ENCODE peak calls at places on chromosome 11, in six cellular contexts. One of them, this sample, is unnamed. For H3K4me1 and H3K36me3, the result is how much of the 10 kb centered on the place peaks cover.

GRCh38 chr11:94196363-94196762 is 67.7 kb downstream of the PANX1 start:
- DNase-seq in sigmoid colon: no peak
- DNase-seq in fibroblast of lung: peak
- DNase-seq in PC-3: peak
- DNase-seq in A673: no peak
- DNase-seq in mucosa of descending colon: no peak
- DNase-seq in this sample: no peak

GRCh38 chr11:27059431-27059830 is 18.8 kb downstream of the BBOX1 start:
- DNase-seq in sigmoid colon: no peak
- DNase-seq in mucosa of descending colon: no peak
- DNase-seq in A673: no peak
- DNase-seq in PC-3: no peak
- DNase-seq in fibroblast of lung: no peak
- DNase-seq in this sample: no peak

GRCh38 chr11:64917663-64917995 is 620 bp upstream of the ATG2A start:
- DNase-seq in A673: no peak
- DNase-seq in PC-3: no peak
- DNase-seq in sigmoid colon: no peak
- DNase-seq in mucosa of descending colon: no peak
- DNase-seq in fibroblast of lung: no peak
- DNase-seq in this sample: no peak

GRCh38 chr11:111526501-111526900 is 11.9 kb downstream of the HOATZ start:
- DNase-seq in PC-3: peak
- DNase-seq in fibroblast of lung: peak
- DNase-seq in sigmoid colon: no peak
- DNase-seq in mucosa of descending colon: no peak
- DNase-seq in A673: peak
- DNase-seq in this sample: no peak

GRCh38 chr11:104487035-104487775 is 323.3 kb upstream of the PDGFD start:
- DNase-seq in fibroblast of lung: peak
- DNase-seq in A673: no peak
- DNase-seq in PC-3: no peak
- DNase-seq in sigmoid colon: no peak
- DNase-seq in mucosa of descending colon: no peak
- DNase-seq in this sample: no peak

GRCh38 chr11:20258496-20258895 is 98.2 kb upstream of the DBX1 start:
- DNase-seq in sigmoid colon: no peak
- DNase-seq in A673: no peak
- DNase-seq in fibroblast of lung: no peak
- DNase-seq in mucosa of descending colon: no peak
- DNase-seq in PC-3: no peak
- DNase-seq in this sample: no peak

GRCh38 chr11:42778193-42778592 is 533.6 kb upstream of the API5 start:
- DNase-seq in sigmoid colon: no peak
- DNase-seq in PC-3: no peak
- DNase-seq in mucosa of descending colon: no peak
- DNase-seq in fibroblast of lung: no peak
- DNase-seq in A673: no peak
- DNase-seq in this sample: no peak

GRCh38 chr11:46718155-46719019 is 626 bp upstream of the F2 start:
- DNase-seq in sigmoid colon: no peak
- DNase-seq in mucosa of descending colon: peak
- DNase-seq in PC-3: peak
- DNase-seq in fibroblast of lung: no peak
- DNase-seq in A673: no peak
- DNase-seq in this sample: no peak

GRCh38 chr11:57762235-57762866 is 749 bp downstream of the CTNND1 start:
- DNase-seq in fibroblast of lung: no peak
- DNase-seq in mucosa of descending colon: no peak
- DNase-seq in sigmoid colon: no peak
- DNase-seq in PC-3: peak
- DNase-seq in A673: peak
- DNase-seq in this sample: no peak

GRCh38 chr11:103892603-103893002 is 143.8 kb upstream of the DDI1 start:
- DNase-seq in sigmoid colon: no peak
- DNase-seq in A673: peak
- DNase-seq in PC-3: peak
- DNase-seq in mucosa of descending colon: no peak
- DNase-seq in fibroblast of lung: peak
- DNase-seq in this sample: no peak

GRCh38 chr11:8221917-8222316 is 41.8 kb downstream of the LMO1 start:
- DNase-seq in A673: no peak
- DNase-seq in mucosa of descending colon: no peak
- DNase-seq in fibroblast of lung: no peak
- DNase-seq in PC-3: no peak
- DNase-seq in sigmoid colon: no peak
- DNase-seq in this sample: no peak

GRCh38 chr11:2927851-2928604 is 1.2 kb downstream of the PHLDA2 start:
- DNase-seq in mucosa of descending colon: peak
- DNase-seq in sigmoid colon: no peak
- DNase-seq in fibroblast of lung: peak
- DNase-seq in PC-3: peak
- DNase-seq in A673: peak
- DNase-seq in this sample: no peak

GRCh38 chr11:116646191-116646590 is 126.6 kb downstream of the BUD13 start:
- DNase-seq in fibroblast of lung: no peak
- DNase-seq in A673: no peak
- DNase-seq in sigmoid colon: no peak
- DNase-seq in PC-3: no peak
- DNase-seq in mucosa of descending colon: no peak
- DNase-seq in this sample: no peak

GRCh38 chr11:110023711-110024110 is 69.5 kb upstream of the ZC3H12C start:
- DNase-seq in mucosa of descending colon: no peak
- DNase-seq in fibroblast of lung: no peak
- DNase-seq in sigmoid colon: no peak
- DNase-seq in A673: peak
- DNase-seq in PC-3: no peak
- DNase-seq in this sample: no peak

GRCh38 chr11:1983601-1983961 is 14.1 kb downstream of the H19 start:
- DNase-seq in sigmoid colon: peak
- DNase-seq in fibroblast of lung: no peak
- DNase-seq in A673: no peak
- DNase-seq in PC-3: peak
- DNase-seq in mucosa of descending colon: no peak
- DNase-seq in this sample: no peak

GRCh38 chr11:8763070-8763469 is 80.5 kb downstream of the RPL27A start:
- DNase-seq in A673: no peak
- DNase-seq in mucosa of descending colon: no peak
- DNase-seq in sigmoid colon: no peak
- DNase-seq in PC-3: no peak
- DNase-seq in fibroblast of lung: no peak
- DNase-seq in this sample: no peak

GRCh38 chr11:12201016-12201985 is 90.9 kb downstream of the MICAL2 start:
- DNase-seq in A673: peak
- DNase-seq in sigmoid colon: no peak
- DNase-seq in fibroblast of lung: peak
- DNase-seq in mucosa of descending colon: no peak
- DNase-seq in PC-3: no peak
- DNase-seq in this sample: no peak

GRCh38 chr11:131767421-131767820 is 397.0 kb downstream of the NTM start:
- DNase-seq in mucosa of descending colon: no peak
- DNase-seq in PC-3: no peak
- DNase-seq in A673: no peak
- DNase-seq in fibroblast of lung: peak
- DNase-seq in sigmoid colon: no peak
- DNase-seq in this sample: no peak

GRCh38 chr11:69657911-69658605 is 17.1 kb downstream of the LTO1 start:
- DNase-seq in PC-3: no peak
- DNase-seq in sigmoid colon: no peak
- DNase-seq in A673: peak
- DNase-seq in fibroblast of lung: peak
- DNase-seq in mucosa of descending colon: peak
- DNase-seq in this sample: no peak

GRCh38 chr11:70423523-70424505 is 25.5 kb downstream of the CTTN start:
- DNase-seq in sigmoid colon: no peak
- DNase-seq in mucosa of descending colon: no peak
- DNase-seq in PC-3: peak
- DNase-seq in A673: no peak
- DNase-seq in fibroblast of lung: peak
- DNase-seq in this sample: no peak

GRCh38 chr11:117335399-117335798 is 7.7 kb downstream of the CEP164 start:
- DNase-seq in sigmoid colon: no peak
- DNase-seq in mucosa of descending colon: no peak
- DNase-seq in PC-3: no peak
- DNase-seq in A673: no peak
- DNase-seq in fibroblast of lung: no peak
- DNase-seq in this sample: no peak

GRCh38 chr11:95705485-95706124 is 84.0 kb downstream of the FAM76B start:
- DNase-seq in sigmoid colon: peak
- DNase-seq in fibroblast of lung: peak
- DNase-seq in PC-3: peak
- DNase-seq in A673: peak
- DNase-seq in mucosa of descending colon: peak
- DNase-seq in this sample: peak

GRCh38 chr11:68976095-68976494 is 4.7 kb downstream of the MRGPRD start:
- DNase-seq in A673: no peak
- DNase-seq in PC-3: no peak
- DNase-seq in sigmoid colon: no peak
- DNase-seq in mucosa of descending colon: no peak
- DNase-seq in fibroblast of lung: no peak
- DNase-seq in this sample: no peak

GRCh38 chr11:36149538-36150242 is 139.5 kb downstream of the COMMD9 start:
- DNase-seq in PC-3: peak
- DNase-seq in fibroblast of lung: peak
- DNase-seq in A673: peak
- DNase-seq in mucosa of descending colon: peak
- DNase-seq in sigmoid colon: peak
- DNase-seq in this sample: no peak

GRCh38 chr11:77259681-77260080 is 41.8 kb downstream of the GDPD4 start:
- DNase-seq in sigmoid colon: no peak
- DNase-seq in A673: no peak
- DNase-seq in mucosa of descending colon: no peak
- DNase-seq in fibroblast of lung: peak
- DNase-seq in PC-3: no peak
- DNase-seq in this sample: no peak

GRCh38 chr11:65278351-65278750 is 16.6 kb downstream of the POLA2 start:
- DNase-seq in mucosa of descending colon: no peak
- DNase-seq in sigmoid colon: no peak
- DNase-seq in PC-3: no peak
- DNase-seq in A673: no peak
- DNase-seq in fibroblast of lung: peak
- DNase-seq in this sample: no peak

GRCh38 chr11:32090774-32091370 is at the start of gene RCN1:
- DNase-seq in PC-3: peak
- DNase-seq in sigmoid colon: peak
- DNase-seq in fibroblast of lung: peak
- DNase-seq in A673: peak
- DNase-seq in mucosa of descending colon: peak
- DNase-seq in this sample: no peak

DNA sequence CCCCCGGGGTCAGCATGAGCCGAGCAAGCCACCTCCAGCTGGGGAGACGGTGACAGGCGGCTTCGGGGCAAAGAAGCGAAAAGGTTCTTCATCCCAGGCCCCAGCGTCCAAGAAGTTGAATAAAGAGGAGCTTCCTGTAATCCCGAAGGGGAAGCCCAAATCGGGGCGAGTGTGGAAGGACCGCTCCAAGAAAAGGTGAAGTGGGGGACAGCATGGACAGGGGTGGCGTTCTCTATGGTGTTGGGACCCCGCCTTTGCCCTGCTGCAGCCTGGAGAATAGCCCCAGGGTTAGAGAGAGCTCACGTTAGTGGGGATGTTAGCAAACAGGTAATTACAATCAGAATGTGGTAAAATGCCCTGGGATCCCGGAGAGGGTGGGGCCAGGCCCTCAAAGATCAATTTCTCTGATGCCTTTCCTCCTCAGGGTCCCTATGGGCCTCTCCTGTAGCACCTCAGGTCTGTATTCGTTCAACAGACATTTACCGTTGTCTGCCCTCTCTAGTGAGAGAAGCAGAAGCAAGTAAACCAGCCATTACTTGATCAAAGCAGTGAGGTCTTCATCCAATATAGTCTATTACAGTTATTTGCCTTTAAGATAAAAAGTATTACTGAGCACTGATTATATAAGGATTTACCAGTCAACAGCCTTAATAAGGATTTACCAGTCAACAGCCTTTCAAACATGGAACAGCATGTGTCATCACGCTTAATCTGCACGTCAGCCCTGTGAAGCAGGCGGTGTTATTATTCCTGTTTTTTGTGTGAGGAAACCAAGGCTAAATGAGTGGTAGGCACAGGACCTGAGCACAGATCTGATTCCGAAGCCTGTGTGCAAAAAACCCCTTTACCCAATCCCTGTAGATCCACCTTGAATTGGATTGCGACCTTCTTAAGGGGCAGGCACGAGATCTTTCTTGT is 1.0 kb downstream of the CCDC86 start:
- DNase-seq in PC-3: peak
- DNase-seq in A673: no peak
- DNase-seq in sigmoid colon: no peak
- DNase-seq in fibroblast of lung: no peak
- DNase-seq in mucosa of descending colon: no peak
- DNase-seq in this sample: no peak
- H3K4me1 ChIP-seq in PC-3: under half
- H3K4me1 ChIP-seq in A673: under half
- H3K4me1 ChIP-seq in sigmoid colon: under half
- H3K4me1 ChIP-seq in fibroblast of lung: under half
- H3K4me1 ChIP-seq in mucosa of descending colon: under half
- H3K4me1 ChIP-seq in this sample: under half

GRCh38 chr11:100618914-100619313 is 68.2 kb upstream of the ARHGAP42 start:
- DNase-seq in fibroblast of lung: no peak
- DNase-seq in A673: no peak
- DNase-seq in PC-3: no peak
- DNase-seq in sigmoid colon: no peak
- DNase-seq in mucosa of descending colon: no peak
- DNase-seq in this sample: no peak
- H3K36me3 ChIP-seq in fibroblast of lung: under half
- H3K36me3 ChIP-seq in A673: under half
- H3K36me3 ChIP-seq in PC-3: under half
- H3K36me3 ChIP-seq in sigmoid colon: under half
- H3K36me3 ChIP-seq in mucosa of descending colon: under half
- H3K36me3 ChIP-seq in this sample: under half

GRCh38 chr11:93032580-93032979 is 63.1 kb downstream of the MTNR1B start:
- DNase-seq in sigmoid colon: no peak
- DNase-seq in fibroblast of lung: peak
- DNase-seq in mucosa of descending colon: no peak
- DNase-seq in A673: no peak
- DNase-seq in PC-3: no peak
- DNase-seq in this sample: no peak
- H3K4me1 ChIP-seq in sigmoid colon: under half
- H3K4me1 ChIP-seq in fibroblast of lung: under half
- H3K4me1 ChIP-seq in mucosa of descending colon: under half
- H3K4me1 ChIP-seq in A673: under half
- H3K4me1 ChIP-seq in PC-3: under half
- H3K4me1 ChIP-seq in this sample: under half

DNA sequence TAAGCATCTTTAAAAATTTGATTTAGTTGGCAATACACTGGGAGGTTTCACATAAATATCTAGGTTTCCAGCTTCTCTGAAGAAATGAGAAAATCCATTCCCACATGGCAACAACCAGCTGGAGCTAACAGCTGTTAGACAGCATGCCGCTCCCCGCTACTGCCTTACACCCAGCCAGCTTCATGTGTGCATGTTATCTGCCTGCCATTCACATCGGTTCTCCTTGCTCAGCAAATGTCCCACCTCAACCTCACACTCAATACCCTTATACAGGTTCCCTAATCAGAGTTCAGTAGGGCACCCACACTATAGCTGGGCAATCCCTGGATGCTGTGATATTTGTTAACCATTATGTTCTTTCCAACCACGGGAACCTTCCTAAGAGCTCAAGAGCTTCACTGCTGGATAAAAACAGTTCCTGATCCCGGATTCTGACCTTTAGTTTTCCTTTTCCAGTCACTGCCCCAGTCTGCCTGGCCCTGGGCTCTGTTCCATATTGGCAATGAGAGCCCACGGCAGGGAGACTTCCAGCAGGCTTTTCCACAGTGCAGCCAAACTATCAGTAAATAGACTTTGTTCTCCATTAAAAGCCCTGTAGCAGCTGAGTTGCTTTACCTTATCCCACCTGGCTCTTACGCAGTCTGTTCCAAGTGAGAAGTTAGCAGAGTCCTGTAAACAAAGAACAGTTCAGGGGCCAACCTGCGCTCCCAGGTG is 8.6 kb downstream of the RPUSD4 start:
- DNase-seq in PC-3: no peak
- DNase-seq in mucosa of descending colon: no peak
- DNase-seq in fibroblast of lung: no peak
- DNase-seq in sigmoid colon: no peak
- DNase-seq in A673: no peak
- DNase-seq in this sample: no peak
- H3K36me3 ChIP-seq in PC-3: half or more
- H3K36me3 ChIP-seq in mucosa of descending colon: under half
- H3K36me3 ChIP-seq in fibroblast of lung: under half
- H3K36me3 ChIP-seq in sigmoid colon: under half
- H3K36me3 ChIP-seq in A673: half or more
- H3K36me3 ChIP-seq in this sample: half or more

This sample was measured in CD4-positive, alpha-beta memory T cell.